ENCODE peak calls at places on chromosomes 4 and X, in five cellular contexts. One of them, this sample, is unnamed.

GRCh38 chr4:149371021-149371420 is 444.6 kb downstream of the IQCM start:
- DNase-seq in HepG2: peak; percentile 34
- DNase-seq in K562: no peak
- DNase-seq in GM12878: no peak
- DNase-seq in H1: no peak
- DNase-seq in this sample: peak; percentile 54

GRCh38 chr4:37762294-37763163 is 64.0 kb upstream of the PGM2 start:
- DNase-seq in HepG2: peak; percentile 9
- DNase-seq in K562: no peak
- DNase-seq in GM12878: no peak
- DNase-seq in H1: no peak
- DNase-seq in this sample: no peak

GRCh38 chr4:129604632-129605031 is 508.7 kb downstream of the C4orf33 start:
- DNase-seq in HepG2: no peak
- DNase-seq in K562: no peak
- DNase-seq in GM12878: no peak
- DNase-seq in H1: no peak
- DNase-seq in this sample: no peak

GRCh38 chr4:964346-965025 is 8.9 kb downstream of the DGKQ start:
- DNase-seq in HepG2: no peak
- DNase-seq in K562: no peak
- DNase-seq in GM12878: no peak
- DNase-seq in H1: no peak
- DNase-seq in this sample: no peak

GRCh38 chrX:18596096-18596495 is 75.8 kb downstream of the RS1 start:
- DNase-seq in HepG2: no peak
- DNase-seq in K562: no peak
- DNase-seq in GM12878: no peak
- DNase-seq in H1: no peak
- DNase-seq in this sample: no peak

GRCh38 chr4:87669373-87669772 is 19.3 kb downstream of the DMP1 start:
- DNase-seq in HepG2: no peak
- DNase-seq in K562: no peak
- DNase-seq in GM12878: no peak
- DNase-seq in H1: no peak
- DNase-seq in this sample: no peak

GRCh38 chrX:134747006-134747405 is 88.7 kb upstream of the PLAC1 start:
- DNase-seq in HepG2: no peak
- DNase-seq in K562: no peak
- DNase-seq in GM12878: no peak
- DNase-seq in H1: no peak
- DNase-seq in this sample: no peak

GRCh38 chr4:110614173-110614948 is 8.5 kb downstream of the PITX2 start:
- DNase-seq in HepG2: no peak
- DNase-seq in K562: no peak
- DNase-seq in GM12878: no peak
- DNase-seq in H1: peak; percentile 68
- DNase-seq in this sample: no peak

GRCh38 chr4:99471896-99472295 is 36.8 kb upstream of the ADH7 start:
- DNase-seq in HepG2: peak; percentile 1
- DNase-seq in K562: no peak
- DNase-seq in GM12878: no peak
- DNase-seq in H1: no peak
- DNase-seq in this sample: no peak

GRCh38 chr4:53003959-53004358 is 141.8 kb downstream of the RASL11B start:
- DNase-seq in HepG2: no peak
- DNase-seq in K562: no peak
- DNase-seq in GM12878: no peak
- DNase-seq in H1: no peak
- DNase-seq in this sample: no peak

GRCh38 chrX:129540725-129541184 is 696 bp downstream of the OCRL start:
- DNase-seq in HepG2: peak; percentile 12
- DNase-seq in K562: no peak
- DNase-seq in GM12878: no peak
- DNase-seq in H1: peak; percentile 44
- DNase-seq in this sample: peak; percentile 25

GRCh38 chrX:151402719-151403390 is 5.8 kb downstream of the VMA21 start:
- DNase-seq in HepG2: no peak
- DNase-seq in K562: no peak
- DNase-seq in GM12878: no peak
- DNase-seq in H1: no peak
- DNase-seq in this sample: no peak

GRCh38 chr4:135552131-135552530 is 1350.5 kb upstream of the PABPC4L start:
- DNase-seq in HepG2: no peak
- DNase-seq in K562: no peak
- DNase-seq in GM12878: no peak
- DNase-seq in H1: no peak
- DNase-seq in this sample: no peak

GRCh38 chrX:110089656-110090404 is 86.9 kb downstream of the TMEM164 start:
- DNase-seq in HepG2: no peak
- DNase-seq in K562: no peak
- DNase-seq in GM12878: no peak
- DNase-seq in H1: no peak
- DNase-seq in this sample: no peak

GRCh38 chr4:144350706-144351105 is 210.2 kb upstream of the GYPA start:
- DNase-seq in HepG2: no peak
- DNase-seq in K562: no peak
- DNase-seq in GM12878: no peak
- DNase-seq in H1: no peak
- DNase-seq in this sample: no peak

GRCh38 chr4:94941706-94942105 is 184.0 kb downstream of the BMPR1B start:
- DNase-seq in HepG2: no peak
- DNase-seq in K562: no peak
- DNase-seq in GM12878: no peak
- DNase-seq in H1: no peak
- DNase-seq in this sample: no peak

DNA sequence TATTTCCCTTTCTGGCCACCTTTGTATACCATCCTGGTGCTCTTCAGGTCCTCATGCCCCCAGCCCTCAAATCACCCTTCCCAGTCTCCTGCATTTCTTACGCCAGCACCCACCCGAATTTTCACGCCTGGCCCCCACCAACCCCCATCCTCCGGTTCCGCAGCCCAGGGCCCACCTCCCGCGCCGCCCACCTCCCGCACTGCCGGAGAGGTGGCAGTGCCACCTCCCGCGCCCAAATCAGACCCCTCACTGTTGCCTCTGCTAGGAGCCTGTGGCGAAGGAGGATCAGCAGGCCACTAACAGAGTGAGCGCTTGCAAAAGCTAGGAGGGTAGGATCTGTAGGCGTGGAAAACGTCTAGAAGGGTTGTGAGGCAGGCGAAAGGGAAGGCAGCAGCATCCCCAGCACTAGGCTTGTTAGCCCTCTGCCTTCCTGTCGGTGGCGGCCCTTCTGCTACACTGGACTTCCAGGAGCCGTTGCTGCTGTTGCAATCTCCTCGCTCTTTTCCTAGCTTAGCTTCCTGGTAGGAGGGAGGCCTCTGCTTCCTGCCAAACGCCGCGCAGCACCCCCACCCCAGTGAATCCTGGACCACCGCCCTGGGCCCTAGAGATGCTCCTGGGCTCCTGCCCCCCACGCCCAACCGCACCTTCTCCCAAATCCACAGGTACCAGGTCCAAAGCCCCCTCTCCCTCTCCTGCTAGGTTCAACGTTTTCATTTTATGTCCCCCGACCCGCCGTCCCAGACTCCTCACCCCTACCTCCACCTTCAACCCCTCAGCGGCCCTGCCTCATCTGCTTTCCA is 51.0 kb downstream of the SPIN2B start:
- DNase-seq in HepG2: no peak
- DNase-seq in K562: no peak
- DNase-seq in GM12878: no peak
- DNase-seq in H1: no peak
- DNase-seq in this sample: no peak
- TF ChIP-seq KDM1A in HepG2: no peak
- TF ChIP-seq KDM1A in K562: no peak
- TF ChIP-seq KDM1A in GM12878: no peak
- TF ChIP-seq KDM1A in H1: no peak
- TF ChIP-seq KDM1A in this sample: no peak

DNA sequence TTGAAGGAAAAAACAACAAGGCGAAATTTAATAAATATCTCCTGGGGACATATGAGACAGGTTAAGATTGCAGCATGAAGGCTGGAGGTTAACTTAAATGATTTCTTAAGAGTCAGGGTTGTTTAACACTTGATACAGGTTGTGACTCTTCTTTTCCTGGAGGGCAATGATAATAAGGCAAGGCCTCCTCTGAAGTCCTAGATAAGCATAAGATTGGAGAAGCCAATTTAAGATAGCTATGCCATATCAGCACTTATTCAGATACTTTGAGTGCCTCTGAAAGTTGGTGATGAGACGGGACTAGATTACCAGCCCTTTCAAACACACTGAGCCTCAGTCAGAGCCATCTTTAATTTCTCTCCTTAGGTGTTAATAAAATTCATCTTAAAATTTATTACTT is 350.8 kb downstream of the FBXO8 start:
- DNase-seq in HepG2: no peak
- DNase-seq in K562: no peak
- DNase-seq in GM12878: no peak
- DNase-seq in H1: no peak
- DNase-seq in this sample: no peak
- TF ChIP-seq KDM1A in HepG2: no peak
- TF ChIP-seq KDM1A in K562: no peak
- TF ChIP-seq KDM1A in GM12878: no peak
- TF ChIP-seq KDM1A in H1: no peak
- TF ChIP-seq KDM1A in this sample: no peak

GRCh38 chr4:76640252-76640925 is 205.4 kb downstream of the SHROOM3 start:
- DNase-seq in HepG2: no peak
- DNase-seq in K562: no peak
- DNase-seq in GM12878: no peak
- DNase-seq in H1: no peak
- DNase-seq in this sample: no peak

GRCh38 chr4:76641351-76641750 is 206.3 kb downstream of the SHROOM3 start:
- DNase-seq in HepG2: no peak
- DNase-seq in K562: no peak
- DNase-seq in GM12878: no peak
- DNase-seq in H1: no peak
- DNase-seq in this sample: no peak

GRCh38 chr4:76644831-76645485 is 209.9 kb downstream of the SHROOM3 start:
- DNase-seq in HepG2: no peak
- DNase-seq in K562: no peak
- DNase-seq in GM12878: no peak
- DNase-seq in H1: no peak
- DNase-seq in this sample: no peak

GRCh38 chr4:76639292-76639691 is 204.3 kb downstream of the SHROOM3 start:
- DNase-seq in HepG2: no peak
- DNase-seq in K562: no peak
- DNase-seq in GM12878: no peak
- DNase-seq in H1: no peak
- DNase-seq in this sample: no peak

DNA sequence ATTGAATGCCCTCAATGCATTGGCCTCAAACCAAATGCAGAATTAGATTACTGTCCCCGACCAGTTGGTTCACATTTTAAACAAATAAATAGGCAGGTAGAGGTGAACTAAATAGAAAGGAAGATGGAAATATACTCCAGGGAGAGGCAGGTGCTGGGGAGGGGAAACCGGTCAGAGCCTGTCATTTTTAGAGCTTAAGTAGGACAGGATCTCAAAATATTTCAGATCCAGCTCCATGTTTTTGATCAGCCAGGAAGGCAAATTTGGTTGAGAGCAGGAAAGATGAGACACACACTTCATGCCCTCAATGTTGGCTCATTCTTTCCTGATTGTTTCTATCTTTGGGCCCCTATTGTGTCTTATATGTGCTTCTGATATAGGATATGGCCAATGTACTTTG is 206.7 kb downstream of the SHROOM3 start:
- DNase-seq in HepG2: no peak
- DNase-seq in K562: no peak
- DNase-seq in GM12878: no peak
- DNase-seq in H1: no peak
- DNase-seq in this sample: no peak
- TF ChIP-seq KDM1A in HepG2: no peak
- TF ChIP-seq KDM1A in K562: no peak
- TF ChIP-seq KDM1A in GM12878: no peak
- TF ChIP-seq KDM1A in H1: no peak
- TF ChIP-seq KDM1A in this sample: no peak

GRCh38 chr4:4480205-4480604 is 61.6 kb downstream of the STX18 start:
- DNase-seq in HepG2: no peak
- DNase-seq in K562: no peak
- DNase-seq in GM12878: no peak
- DNase-seq in H1: no peak
- DNase-seq in this sample: no peak

GRCh38 chr4:4479366-4479765 is 62.5 kb downstream of the STX18 start:
- DNase-seq in HepG2: no peak
- DNase-seq in K562: no peak
- DNase-seq in GM12878: no peak
- DNase-seq in H1: no peak
- DNase-seq in this sample: no peak

GRCh38 chr4:4477796-4478195 is 64.1 kb downstream of the STX18 start:
- DNase-seq in HepG2: no peak
- DNase-seq in K562: no peak
- DNase-seq in GM12878: no peak
- DNase-seq in H1: no peak
- DNase-seq in this sample: no peak

GRCh38 chr4:4474496-4474895 is 67.4 kb downstream of the STX18 start:
- DNase-seq in HepG2: no peak
- DNase-seq in K562: no peak
- DNase-seq in GM12878: no peak
- DNase-seq in H1: no peak
- DNase-seq in this sample: no peak

DNA sequence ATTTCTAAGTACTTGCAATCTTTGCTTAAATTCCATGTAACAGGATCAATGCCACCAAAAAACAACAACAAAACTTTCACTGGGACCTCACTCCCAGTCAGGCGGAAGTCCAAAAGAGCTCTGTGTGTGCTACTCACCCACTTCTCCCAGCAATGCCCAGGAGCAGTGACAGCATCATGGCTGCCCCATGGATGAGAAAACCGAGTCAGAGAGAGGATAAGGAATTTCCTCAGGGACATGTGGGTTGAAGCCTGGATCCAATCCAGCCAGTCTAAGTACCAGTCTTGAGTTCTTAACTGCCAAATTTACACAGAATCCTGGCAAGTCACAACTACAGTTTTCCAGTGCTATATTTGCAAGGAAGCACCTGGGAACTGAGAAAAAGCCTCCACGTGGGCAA is 64.5 kb downstream of the STX18 start:
- DNase-seq in HepG2: no peak
- DNase-seq in K562: no peak
- DNase-seq in GM12878: no peak
- DNase-seq in H1: no peak
- DNase-seq in this sample: no peak
- TF ChIP-seq KDM1A in HepG2: no peak
- TF ChIP-seq KDM1A in K562: no peak
- TF ChIP-seq KDM1A in GM12878: no peak
- TF ChIP-seq KDM1A in H1: no peak
- TF ChIP-seq KDM1A in this sample: no peak

DNA sequence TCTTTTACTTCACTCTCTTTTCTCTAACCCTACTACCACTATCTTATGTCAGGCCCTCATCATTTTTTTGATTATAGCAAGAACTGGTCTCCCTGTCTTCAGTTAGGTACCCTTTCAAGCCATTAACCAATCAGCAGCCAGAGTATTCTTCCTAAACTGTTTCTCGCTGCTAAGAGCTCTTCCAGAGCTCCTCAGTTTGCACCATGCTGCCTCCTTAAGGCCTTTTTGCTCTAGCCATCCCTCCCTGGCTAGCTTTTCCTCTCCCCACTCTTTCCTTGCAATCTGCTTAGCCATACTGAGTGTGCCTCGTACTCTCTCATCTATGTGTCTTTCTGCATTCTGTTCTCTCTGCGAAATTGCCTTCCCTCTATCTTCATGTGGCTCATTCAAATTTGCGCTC is 32.9 kb downstream of the KIF4A start:
- DNase-seq in HepG2: no peak
- DNase-seq in K562: no peak
- DNase-seq in GM12878: no peak
- DNase-seq in H1: no peak
- DNase-seq in this sample: peak; percentile 1
- TF ChIP-seq KDM1A in HepG2: no peak
- TF ChIP-seq KDM1A in K562: no peak
- TF ChIP-seq KDM1A in GM12878: no peak
- TF ChIP-seq KDM1A in H1: no peak
- TF ChIP-seq KDM1A in this sample: no peak

This sample was measured in A549.